ENCODE peak calls at places on chromosomes 3 and 15, in eight cellular contexts. One of them, this sample, is unnamed.

GRCh38 chr3:122609798-122610559 is 32.5 kb downstream of the PARP15 start:
- DNase-seq in EH: peak
- DNase-seq in astrocyte of the spinal cord: peak
- DNase-seq in germinal center: no peak
- DNase-seq in C1 segment of cervical spinal cord: no peak
- DNase-seq in H54: peak
- DNase-seq in substantia nigra: no peak
- DNase-seq in GM04503: peak
- DNase-seq in this sample: peak

GRCh38 chr15:32778391-32779176 is 60.8 kb downstream of the GREM1 start:
- DNase-seq in EH: peak
- DNase-seq in astrocyte of the spinal cord: no peak
- DNase-seq in germinal center: no peak
- DNase-seq in C1 segment of cervical spinal cord: no peak
- DNase-seq in H54: no peak
- DNase-seq in substantia nigra: no peak
- DNase-seq in GM04503: no peak
- DNase-seq in this sample: no peak

GRCh38 chr15:34650177-34650576 is 66.7 kb upstream of the GOLGA8B start:
- DNase-seq in EH: peak
- DNase-seq in astrocyte of the spinal cord: peak
- DNase-seq in germinal center: no peak
- DNase-seq in C1 segment of cervical spinal cord: no peak
- DNase-seq in H54: no peak
- DNase-seq in substantia nigra: no peak
- DNase-seq in GM04503: peak
- DNase-seq in this sample: no peak

GRCh38 chr15:81189583-81190283 is 6.9 kb upstream of the IL16 start:
- DNase-seq in EH: peak
- DNase-seq in astrocyte of the spinal cord: peak
- DNase-seq in germinal center: no peak
- DNase-seq in C1 segment of cervical spinal cord: no peak
- DNase-seq in H54: no peak
- DNase-seq in substantia nigra: no peak
- DNase-seq in GM04503: peak
- DNase-seq in this sample: peak

GRCh38 chr3:106425021-106425420 is 556.2 kb upstream of the CBLB start:
- DNase-seq in EH: peak
- DNase-seq in astrocyte of the spinal cord: peak
- DNase-seq in germinal center: no peak
- DNase-seq in C1 segment of cervical spinal cord: no peak
- DNase-seq in H54: no peak
- DNase-seq in substantia nigra: no peak
- DNase-seq in GM04503: peak
- DNase-seq in this sample: peak

GRCh38 chr15:31486506-31486905 is 159.9 kb downstream of the KLF13 start:
- DNase-seq in EH: no peak
- DNase-seq in astrocyte of the spinal cord: no peak
- DNase-seq in germinal center: no peak
- DNase-seq in C1 segment of cervical spinal cord: no peak
- DNase-seq in H54: no peak
- DNase-seq in substantia nigra: no peak
- DNase-seq in GM04503: no peak
- DNase-seq in this sample: no peak

GRCh38 chr3:112888388-112889085 is 41.9 kb upstream of the CD200R1L start:
- DNase-seq in EH: peak
- DNase-seq in astrocyte of the spinal cord: no peak
- DNase-seq in germinal center: peak
- DNase-seq in C1 segment of cervical spinal cord: no peak
- DNase-seq in H54: no peak
- DNase-seq in substantia nigra: no peak
- DNase-seq in GM04503: no peak
- DNase-seq in this sample: no peak

GRCh38 chr3:190522621-190523222 is 8.8 kb downstream of the IL1RAP start:
- DNase-seq in EH: no peak
- DNase-seq in astrocyte of the spinal cord: no peak
- DNase-seq in germinal center: no peak
- DNase-seq in C1 segment of cervical spinal cord: no peak
- DNase-seq in H54: no peak
- DNase-seq in substantia nigra: no peak
- DNase-seq in GM04503: no peak
- DNase-seq in this sample: no peak

GRCh38 chr15:92848852-92849598 is 51.1 kb upstream of the CHD2 start:
- DNase-seq in EH: peak
- DNase-seq in astrocyte of the spinal cord: peak
- DNase-seq in germinal center: peak
- DNase-seq in C1 segment of cervical spinal cord: no peak
- DNase-seq in H54: no peak
- DNase-seq in substantia nigra: no peak
- DNase-seq in GM04503: no peak
- DNase-seq in this sample: peak

GRCh38 chr3:151276038-151277027 is 2.0 kb downstream of the P2RY14 start:
- DNase-seq in EH: no peak
- DNase-seq in astrocyte of the spinal cord: no peak
- DNase-seq in germinal center: peak
- DNase-seq in C1 segment of cervical spinal cord: no peak
- DNase-seq in H54: no peak
- DNase-seq in substantia nigra: no peak
- DNase-seq in GM04503: no peak
- DNase-seq in this sample: no peak

GRCh38 chr15:60423540-60423939 is 25.8 kb upstream of the ANXA2 start:
- DNase-seq in EH: peak
- DNase-seq in astrocyte of the spinal cord: peak
- DNase-seq in germinal center: no peak
- DNase-seq in C1 segment of cervical spinal cord: no peak
- DNase-seq in H54: no peak
- DNase-seq in substantia nigra: no peak
- DNase-seq in GM04503: no peak
- DNase-seq in this sample: peak

GRCh38 chr3:100463002-100463401 is 29.4 kb upstream of the TMEM45A start:
- DNase-seq in EH: peak
- DNase-seq in astrocyte of the spinal cord: peak
- DNase-seq in germinal center: peak
- DNase-seq in C1 segment of cervical spinal cord: no peak
- DNase-seq in H54: peak
- DNase-seq in substantia nigra: no peak
- DNase-seq in GM04503: peak
- DNase-seq in this sample: peak

GRCh38 chr15:79283252-79284048 is 928 bp downstream of the ANKRD34C start:
- DNase-seq in EH: peak
- DNase-seq in astrocyte of the spinal cord: peak
- DNase-seq in germinal center: peak
- DNase-seq in C1 segment of cervical spinal cord: peak
- DNase-seq in H54: no peak
- DNase-seq in substantia nigra: peak
- DNase-seq in GM04503: no peak
- DNase-seq in this sample: no peak

GRCh38 chr3:102664126-102664525 is 229.3 kb downstream of the ZPLD1 start:
- DNase-seq in EH: no peak
- DNase-seq in astrocyte of the spinal cord: no peak
- DNase-seq in germinal center: no peak
- DNase-seq in C1 segment of cervical spinal cord: no peak
- DNase-seq in H54: no peak
- DNase-seq in substantia nigra: no peak
- DNase-seq in GM04503: no peak
- DNase-seq in this sample: no peak

GRCh38 chr3:63863150-63864007 is at the start of the genes ATXN7 and THOC7:
- DNase-seq in EH: peak
- DNase-seq in astrocyte of the spinal cord: peak
- DNase-seq in germinal center: peak
- DNase-seq in C1 segment of cervical spinal cord: no peak
- DNase-seq in H54: peak
- DNase-seq in substantia nigra: peak
- DNase-seq in GM04503: no peak
- DNase-seq in this sample: no peak

GRCh38 chr3:72288955-72289707 is 504.2 kb upstream of the PROK2 start:
- DNase-seq in EH: peak
- DNase-seq in astrocyte of the spinal cord: peak
- DNase-seq in germinal center: peak
- DNase-seq in C1 segment of cervical spinal cord: peak
- DNase-seq in H54: no peak
- DNase-seq in substantia nigra: peak
- DNase-seq in GM04503: peak
- DNase-seq in this sample: peak

GRCh38 chr3:146124141-146124801 is 36.7 kb downstream of the PLOD2 start:
- DNase-seq in EH: no peak
- DNase-seq in astrocyte of the spinal cord: no peak
- DNase-seq in germinal center: no peak
- DNase-seq in C1 segment of cervical spinal cord: no peak
- DNase-seq in H54: no peak
- DNase-seq in substantia nigra: no peak
- DNase-seq in GM04503: no peak
- DNase-seq in this sample: no peak

GRCh38 chr3:44280631-44281030 is 38.9 kb downstream of the TOPAZ1 start:
- DNase-seq in EH: no peak
- DNase-seq in astrocyte of the spinal cord: no peak
- DNase-seq in germinal center: no peak
- DNase-seq in C1 segment of cervical spinal cord: no peak
- DNase-seq in H54: no peak
- DNase-seq in substantia nigra: no peak
- DNase-seq in GM04503: no peak
- DNase-seq in this sample: no peak

This sample was measured in AG09319.